ENCODE peak calls at places on chromosomes 11 and 22, in six cellular contexts. One of them, this sample, is unnamed.

GRCh38 chr11:34255101-34255500 is 102.7 kb downstream of the ABTB2 start:
- DNase-seq in HT1080: no peak
- DNase-seq in HTR-8/SVneo: no peak
- DNase-seq in lung microvascular endothelial cell: no peak
- DNase-seq in pulmonary artery endothelial cell: no peak
- DNase-seq in IMR-90: no peak
- DNase-seq in this sample: no peak

GRCh38 chr22:26404851-26405357 is 24.2 kb upstream of the ASPHD2 start:
- DNase-seq in IMR-90: no peak
- DNase-seq in pulmonary artery endothelial cell: no peak
- DNase-seq in lung microvascular endothelial cell: no peak
- DNase-seq in HT1080: no peak
- DNase-seq in HTR-8/SVneo: no peak
- DNase-seq in this sample: no peak

GRCh38 chr22:19874307-19875060 is 19.8 kb upstream of the GNB1L start:
- DNase-seq in IMR-90: no peak
- DNase-seq in HTR-8/SVneo: no peak
- DNase-seq in lung microvascular endothelial cell: peak
- DNase-seq in HT1080: no peak
- DNase-seq in pulmonary artery endothelial cell: no peak
- DNase-seq in this sample: no peak

GRCh38 chr11:122604626-122605025 is 50.9 kb upstream of the UBASH3B start:
- DNase-seq in pulmonary artery endothelial cell: no peak
- DNase-seq in HT1080: no peak
- DNase-seq in HTR-8/SVneo: no peak
- DNase-seq in IMR-90: no peak
- DNase-seq in lung microvascular endothelial cell: no peak
- DNase-seq in this sample: no peak

GRCh38 chr22:30569674-30570202 is 4.7 kb downstream of the GAL3ST1 start:
- DNase-seq in pulmonary artery endothelial cell: no peak
- DNase-seq in HTR-8/SVneo: no peak
- DNase-seq in lung microvascular endothelial cell: no peak
- DNase-seq in IMR-90: no peak
- DNase-seq in HT1080: no peak
- DNase-seq in this sample: no peak

GRCh38 chr22:38190581-38190980 is 9.0 kb upstream of the PLA2G6 start:
- DNase-seq in lung microvascular endothelial cell: no peak
- DNase-seq in IMR-90: no peak
- DNase-seq in HTR-8/SVneo: no peak
- DNase-seq in HT1080: no peak
- DNase-seq in pulmonary artery endothelial cell: no peak
- DNase-seq in this sample: no peak

GRCh38 chr11:1402776-1403620 is 13.3 kb downstream of the BRSK2 start:
- DNase-seq in pulmonary artery endothelial cell: no peak
- DNase-seq in HT1080: no peak
- DNase-seq in lung microvascular endothelial cell: no peak
- DNase-seq in IMR-90: no peak
- DNase-seq in HTR-8/SVneo: no peak
- DNase-seq in this sample: no peak

GRCh38 chr11:11451501-11452005 is 98.5 kb upstream of the CSNK2A3 start:
- DNase-seq in pulmonary artery endothelial cell: no peak
- DNase-seq in IMR-90: peak
- DNase-seq in lung microvascular endothelial cell: no peak
- DNase-seq in HT1080: peak
- DNase-seq in HTR-8/SVneo: peak
- DNase-seq in this sample: no peak

GRCh38 chr22:36913431-36914382 is at the start of gene CSF2RB:
- DNase-seq in HTR-8/SVneo: no peak
- DNase-seq in IMR-90: no peak
- DNase-seq in lung microvascular endothelial cell: peak
- DNase-seq in pulmonary artery endothelial cell: peak
- DNase-seq in HT1080: no peak
- DNase-seq in this sample: peak

GRCh38 chr11:79925570-79925969 is 484.7 kb upstream of the TENM4 start:
- DNase-seq in HTR-8/SVneo: no peak
- DNase-seq in IMR-90: no peak
- DNase-seq in HT1080: no peak
- DNase-seq in pulmonary artery endothelial cell: no peak
- DNase-seq in lung microvascular endothelial cell: no peak
- DNase-seq in this sample: no peak

GRCh38 chr11:132286106-132286505 is 915.7 kb downstream of the NTM start:
- DNase-seq in HT1080: no peak
- DNase-seq in IMR-90: no peak
- DNase-seq in pulmonary artery endothelial cell: no peak
- DNase-seq in HTR-8/SVneo: no peak
- DNase-seq in lung microvascular endothelial cell: no peak
- DNase-seq in this sample: no peak

This sample was measured in glomerular endothelial cell.